ENCODE peak calls at places on chromosomes 3 and 15, in five cellular contexts. Q, M, I, Y and P are unnamed samples.

GRCh38 chr15:46266691-46267090 is 631.9 kb downstream of the SQOR start:
- DNase-seq in Q (no peak), M (no peak), I (no peak), Y (no peak), P (no peak)

GRCh38 chr15:31080618-31081017 is 20.9 kb downstream of the TRPM1 start:
- DNase-seq in Q (no peak), M (peak; percentile 76), I (no peak), Y (no peak), P (no peak)

GRCh38 chr3:42635111-42635510 is 18.4 kb upstream of the ZBTB47 start:
- DNase-seq in Q (no peak), M (no peak), I (no peak), Y (no peak), P (no peak)

GRCh38 chr3:46565607-46566039 is 479 bp downstream of the LRRC2 start:
- DNase-seq in Q (no peak), M (peak; percentile 92), I (no peak), Y (no peak), P (no peak)

GRCh38 chr3:124856687-124857086 is 30.5 kb downstream of the ITGB5 start:
- DNase-seq in Q (no peak), M (no peak), I (no peak), Y (no peak), P (no peak)

GRCh38 chr3:105401691-105402149 is 35.0 kb downstream of the ALCAM start:
- DNase-seq in Q (peak; percentile 36), M (no peak), I (no peak), Y (no peak), P (peak; percentile 75)

GRCh38 chr3:52912885-52913731 is 15.8 kb upstream of the STIMATE start:
- DNase-seq in Q (no peak), M (no peak), I (no peak), Y (no peak), P (no peak)

GRCh38 chr15:74573987-74574386 is 33.0 kb downstream of the ARID3B start:
- DNase-seq in Q (no peak), M (no peak), I (no peak), Y (no peak), P (no peak)

GRCh38 chr3:105513042-105513441 is 146.3 kb downstream of the ALCAM start:
- DNase-seq in Q (peak; percentile 76), M (no peak), I (no peak), Y (no peak), P (no peak)

GRCh38 chr3:153752405-153753027 is 368.7 kb upstream of the ARHGEF26 start:
- DNase-seq in Q (no peak), M (peak; percentile 38), I (peak; percentile 38), Y (no peak), P (peak; percentile 43)

GRCh38 chr3:119769394-119770149 is 12.3 kb upstream of the NR1I2 start:
- DNase-seq in Q (no peak), M (no peak), I (no peak), Y (no peak), P (no peak)

GRCh38 chr15:89971592-89971997 is 29.5 kb upstream of the ZNF710 start:
- DNase-seq in Q (peak; percentile 5), M (peak; percentile 64), I (peak; percentile 32), Y (peak; percentile 66), P (no peak)

GRCh38 chr3:86175051-86175536 is 815.9 kb downstream of the VGLL3 start:
- DNase-seq in Q (peak; percentile 13), M (no peak), I (no peak), Y (no peak), P (no peak)

GRCh38 chr3:57518276-57518914 is 25.7 kb downstream of the DNAH12 start:
- DNase-seq in Q (peak; percentile 9), M (no peak), I (no peak), Y (no peak), P (no peak)

GRCh38 chr15:40772014-40772413 is 2.2 kb downstream of the C15orf62 start:
- DNase-seq in Q (no peak), M (peak; percentile 61), I (no peak), Y (peak; percentile 50), P (no peak)

GRCh38 chr3:178170698-178171535 is 365.3 kb upstream of the KCNMB2 start:
- DNase-seq in Q (peak; percentile 76), M (no peak), I (no peak), Y (no peak), P (peak; percentile 23)

GRCh38 chr3:21747376-21747775 is 3.6 kb downstream of the ZNF385D start:
- DNase-seq in Q (no peak), M (no peak), I (no peak), Y (no peak), P (peak; percentile 78)

GRCh38 chr3:126376464-126376863 is 18.2 kb upstream of the CFAP100 start:
- DNase-seq in Q (no peak), M (no peak), I (no peak), Y (no peak), P (no peak)

GRCh38 chr15:88400591-88400990 is 66.6 kb downstream of the MRPL46 start:
- DNase-seq in Q (no peak), M (no peak), I (no peak), Y (no peak), P (no peak)

GRCh38 chr15:29438714-29439076 is 169.1 kb upstream of the NSMCE3 start:
- DNase-seq in Q (no peak), M (no peak), I (no peak), Y (no peak), P (no peak)

GRCh38 chr3:1380926-1381646 is 288.3 kb downstream of the CNTN6 start:
- DNase-seq in Q (no peak), M (no peak), I (no peak), Y (no peak), P (no peak)

GRCh38 chr3:68972358-68972979 is 40.1 kb upstream of the TAFA4 start:
- DNase-seq in Q (peak; percentile 23), M (no peak), I (no peak), Y (no peak), P (no peak)

GRCh38 chr3:122786067-122786466 is 7.6 kb downstream of the HSPBAP1 start:
- DNase-seq in Q (peak; percentile 39), M (no peak), I (no peak), Y (no peak), P (peak; percentile 32)

GRCh38 chr15:40439461-40440299 is 1.1 kb upstream of the BAHD1 start:
- DNase-seq in Q (no peak), M (peak; percentile 62), I (no peak), Y (no peak), P (no peak)

GRCh38 chr3:24508423-24508839 is 13.8 kb upstream of the THRB start:
- DNase-seq in Q (no peak), M (no peak), I (no peak), Y (no peak), P (no peak)

GRCh38 chr3:38022887-38023709 is 6.3 kb downstream of the PLCD1 start:
- DNase-seq in Q (no peak), M (peak; percentile 37), I (no peak), Y (no peak), P (no peak)

GRCh38 chr15:27459836-27460235 is 488.9 kb downstream of the GABRG3 start:
- DNase-seq in Q (no peak), M (no peak), I (no peak), Y (no peak), P (no peak)

GRCh38 chr15:73856458-73857192 is 16.7 kb upstream of the TBC1D21 start:
- DNase-seq in Q (no peak), M (peak; percentile 58), I (no peak), Y (no peak), P (no peak)

GRCh38 chr3:4421121-4421520 is 45.9 kb downstream of the SUMF1 start:
- DNase-seq in Q (no peak), M (no peak), I (no peak), Y (no peak), P (no peak)

GRCh38 chr15:70923311-70924080 is 30.9 kb downstream of the LRRC49 start:
- DNase-seq in Q (no peak), M (no peak), I (no peak), Y (no peak), P (no peak)

GRCh38 chr15:33279613-33280205 is 31.1 kb upstream of the RYR3 start:
- DNase-seq in Q (no peak), M (no peak), I (no peak), Y (no peak), P (peak; percentile 55)

GRCh38 chr15:33283603-33284002 is 27.2 kb upstream of the RYR3 start:
- DNase-seq in Q (no peak), M (no peak), I (no peak), Y (no peak), P (no peak)

GRCh38 chr15:33277689-33278088 is 33.1 kb upstream of the RYR3 start:
- DNase-seq in Q (no peak), M (no peak), I (no peak), Y (no peak), P (no peak)

GRCh38 chr15:33282226-33283020 is 28.3 kb upstream of the RYR3 start:
- DNase-seq in Q (no peak), M (no peak), I (no peak), Y (no peak), P (no peak)

GRCh38 chr15:33278816-33279612 is 31.8 kb upstream of the RYR3 start:
- DNase-seq in Q (peak; percentile 87), M (no peak), I (no peak), Y (no peak), P (peak; percentile 86)
- TF ChIP-seq CTCF in Q (peak; percentile 14), M (no peak), I (no peak), Y (no peak), P (peak; percentile 27)

DNA sequence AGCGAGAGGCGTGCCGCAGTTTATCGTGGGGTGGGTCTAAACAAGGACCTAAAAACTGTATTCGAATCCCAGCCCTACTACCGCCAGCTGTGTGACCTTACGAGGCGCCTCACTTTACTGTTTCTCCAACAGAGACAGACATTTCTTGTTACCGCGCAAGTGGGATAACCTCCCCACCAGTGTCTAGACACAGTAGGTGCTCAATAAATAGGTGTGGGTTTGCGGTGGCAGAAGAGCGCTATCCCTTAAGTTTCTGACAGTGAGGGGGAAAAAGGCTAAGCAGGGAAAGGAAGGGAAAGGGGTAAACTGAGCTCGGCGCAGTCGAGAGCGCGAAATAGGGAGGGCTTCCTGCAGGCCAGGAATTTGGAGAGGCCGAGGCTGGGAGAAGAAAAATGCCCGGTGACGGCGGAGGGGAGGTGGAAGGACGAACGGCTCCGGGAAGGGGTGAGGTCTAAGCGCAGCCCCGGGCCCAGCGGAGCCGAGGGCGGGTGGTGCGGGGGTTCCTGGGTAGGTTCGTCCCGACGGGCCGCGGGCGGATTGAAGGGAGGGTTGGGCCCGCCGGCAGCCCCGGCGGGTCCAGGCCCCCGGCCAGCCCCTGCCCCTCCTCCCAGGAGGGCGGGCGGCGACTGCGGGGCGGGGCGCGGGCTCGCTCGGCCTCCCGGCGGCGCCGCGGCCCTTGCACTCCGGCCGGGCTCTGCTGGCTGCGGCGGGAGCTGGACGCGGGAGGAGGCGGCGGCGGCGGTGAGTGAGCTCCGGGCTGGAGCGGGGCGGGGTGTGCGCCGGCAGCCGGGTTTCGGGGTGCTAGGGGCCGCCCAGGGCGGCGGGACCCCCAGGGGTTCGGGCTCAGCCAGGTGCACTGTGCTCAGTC is at the start of gene CGNL1:
- DNase-seq in Q (no peak), M (peak; percentile 59), I (no peak), Y (no peak), P (no peak)
- H3K4me3 ChIP-seq in Q (peak within 1 kb of the TSS; percentile 49), M (peak within 1 kb of the TSS; percentile 73), I (peak within 1 kb of the TSS; percentile 52), Y (no peak within 1 kb of the TSS), P (peak within 1 kb of the TSS; percentile 88)

DNA sequence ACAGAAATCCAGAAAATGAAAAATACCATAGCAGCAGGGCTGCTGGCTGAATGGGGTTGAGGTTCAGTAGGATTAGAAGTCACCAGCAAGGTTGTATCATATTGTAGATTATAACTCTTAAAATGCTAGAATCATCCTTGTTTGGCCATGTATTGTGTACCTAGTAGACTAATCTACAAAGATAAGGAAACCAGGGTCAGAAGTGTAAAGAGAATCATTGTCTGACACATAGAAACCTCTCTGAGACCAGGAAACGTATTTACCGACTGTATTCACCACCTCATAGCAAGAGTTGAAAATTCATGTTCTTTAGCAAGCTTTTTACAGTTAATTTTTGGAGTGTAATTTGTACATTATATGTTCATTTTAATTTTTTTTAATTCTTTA is 168.8 kb downstream of the ECT2 start:
- DNase-seq in Q (no peak), M (no peak), I (no peak), Y (no peak), P (no peak)
- TF ChIP-seq CTCF in Q (no peak), M (no peak), I (no peak), Y (no peak), P (no peak)

GRCh38 chr15:96358006-96358794 is 27.7 kb downstream of the NR2F2 start:
- DNase-seq in Q (no peak), M (no peak), I (no peak), Y (no peak), P (no peak)
- H3K4me3 ChIP-seq in Q (peak overlapping the region; percentile 57), M (peak overlapping the region; percentile 68), I (no peak overlapping the region), Y (no peak overlapping the region), P (peak overlapping the region; percentile 74)